ENCODE peak calls at places on chromosomes 6 and 20, in five cellular contexts. One of them, this sample, is unnamed.

GRCh38 chr6:101747711-101748110 is 354.2 kb downstream of the GRIK2 start:
- DNase-seq in natural killer cell: no peak
- DNase-seq in neural crest cell: no peak
- DNase-seq in A549: no peak
- DNase-seq in kidney: no peak
- DNase-seq in this sample: no peak

GRCh38 chr6:31834704-31835375 is 7.3 kb downstream of the HSPA1B start:
- DNase-seq in natural killer cell: peak; percentile 78
- DNase-seq in neural crest cell: peak; percentile 80
- DNase-seq in A549: peak; percentile 79
- DNase-seq in kidney: peak; percentile 91
- DNase-seq in this sample: peak; percentile 96

GRCh38 chr6:3748208-3748701 is 3.3 kb downstream of the PXDC1 start:
- DNase-seq in natural killer cell: no peak
- DNase-seq in neural crest cell: peak; percentile 69
- DNase-seq in A549: peak; percentile 75
- DNase-seq in kidney: peak; percentile 64
- DNase-seq in this sample: no peak

GRCh38 chr6:16684896-16685554 is 76.2 kb downstream of the ATXN1 start:
- DNase-seq in natural killer cell: no peak
- DNase-seq in neural crest cell: no peak
- DNase-seq in A549: peak; percentile 55
- DNase-seq in kidney: no peak
- DNase-seq in this sample: no peak

GRCh38 chr6:80316655-80317332 is 210.3 kb downstream of the BCKDHB start:
- DNase-seq in natural killer cell: no peak
- DNase-seq in neural crest cell: no peak
- DNase-seq in A549: no peak
- DNase-seq in kidney: no peak
- DNase-seq in this sample: no peak

GRCh38 chr20:61159940-61160688 is 91.9 kb upstream of the CDH4 start:
- DNase-seq in natural killer cell: no peak
- DNase-seq in neural crest cell: no peak
- DNase-seq in A549: no peak
- DNase-seq in kidney: no peak
- DNase-seq in this sample: no peak

GRCh38 chr6:31058128-31058894 is 48.0 kb downstream of the MUC22 start:
- DNase-seq in natural killer cell: no peak
- DNase-seq in neural crest cell: no peak
- DNase-seq in A549: peak; percentile 68
- DNase-seq in kidney: no peak
- DNase-seq in this sample: no peak

GRCh38 chr20:2816583-2817340 is 598 bp downstream of the TMEM239 start:
- DNase-seq in natural killer cell: no peak
- DNase-seq in neural crest cell: no peak
- DNase-seq in A549: no peak
- DNase-seq in kidney: peak; percentile 72
- DNase-seq in this sample: no peak

GRCh38 chr20:37220796-37221195 is 40.8 kb downstream of the GHRH start:
- DNase-seq in natural killer cell: no peak
- DNase-seq in neural crest cell: no peak
- DNase-seq in A549: no peak
- DNase-seq in kidney: no peak
- DNase-seq in this sample: no peak

GRCh38 chr6:13924146-13924948 is 405 bp upstream of the RNF182 start:
- DNase-seq in natural killer cell: no peak
- DNase-seq in neural crest cell: peak; percentile 58
- DNase-seq in A549: peak; percentile 17
- DNase-seq in kidney: peak; percentile 82
- DNase-seq in this sample: no peak

GRCh38 chr20:41608606-41609005 is 9.6 kb downstream of the CHD6 start:
- DNase-seq in natural killer cell: no peak
- DNase-seq in neural crest cell: no peak
- DNase-seq in A549: no peak
- DNase-seq in kidney: no peak
- DNase-seq in this sample: no peak

GRCh38 chr20:32481311-32482103 is 103.6 kb downstream of the NOL4L start:
- DNase-seq in natural killer cell: no peak
- DNase-seq in neural crest cell: no peak
- DNase-seq in A549: no peak
- DNase-seq in kidney: peak; percentile 63
- DNase-seq in this sample: no peak

GRCh38 chr6:144216668-144217218 is 66.4 kb downstream of the STX11 start:
- DNase-seq in natural killer cell: no peak
- DNase-seq in neural crest cell: no peak
- DNase-seq in A549: no peak
- DNase-seq in kidney: peak; percentile 91
- DNase-seq in this sample: no peak

GRCh38 chr6:113843500-113844068 is 13.6 kb upstream of the MARCKS start:
- DNase-seq in natural killer cell: no peak
- DNase-seq in neural crest cell: no peak
- DNase-seq in A549: no peak
- DNase-seq in kidney: no peak
- DNase-seq in this sample: no peak

GRCh38 chr6:33840064-33840926 is 36.5 kb upstream of the MLN start:
- DNase-seq in natural killer cell: no peak
- DNase-seq in neural crest cell: no peak
- DNase-seq in A549: peak; percentile 95
- DNase-seq in kidney: no peak
- DNase-seq in this sample: no peak

GRCh38 chr20:63035284-63036185 is 28.8 kb upstream of the BHLHE23 start:
- DNase-seq in natural killer cell: no peak
- DNase-seq in neural crest cell: no peak
- DNase-seq in A549: no peak
- DNase-seq in kidney: peak; percentile 61
- DNase-seq in this sample: no peak

GRCh38 chr6:35919827-35920751 is 809 bp downstream of the SRPK1 start:
- DNase-seq in natural killer cell: peak; percentile 22
- DNase-seq in neural crest cell: peak; percentile 23
- DNase-seq in A549: peak; percentile 45
- DNase-seq in kidney: peak; percentile 68
- DNase-seq in this sample: peak; percentile 89

GRCh38 chr6:81797594-81797993 is 45.1 kb upstream of the TENT5A start:
- DNase-seq in natural killer cell: no peak
- DNase-seq in neural crest cell: no peak
- DNase-seq in A549: no peak
- DNase-seq in kidney: no peak
- DNase-seq in this sample: no peak

GRCh38 chr6:148811472-148811871 is 64.6 kb downstream of the UST start:
- DNase-seq in natural killer cell: no peak
- DNase-seq in neural crest cell: no peak
- DNase-seq in A549: no peak
- DNase-seq in kidney: no peak
- DNase-seq in this sample: no peak

DNA sequence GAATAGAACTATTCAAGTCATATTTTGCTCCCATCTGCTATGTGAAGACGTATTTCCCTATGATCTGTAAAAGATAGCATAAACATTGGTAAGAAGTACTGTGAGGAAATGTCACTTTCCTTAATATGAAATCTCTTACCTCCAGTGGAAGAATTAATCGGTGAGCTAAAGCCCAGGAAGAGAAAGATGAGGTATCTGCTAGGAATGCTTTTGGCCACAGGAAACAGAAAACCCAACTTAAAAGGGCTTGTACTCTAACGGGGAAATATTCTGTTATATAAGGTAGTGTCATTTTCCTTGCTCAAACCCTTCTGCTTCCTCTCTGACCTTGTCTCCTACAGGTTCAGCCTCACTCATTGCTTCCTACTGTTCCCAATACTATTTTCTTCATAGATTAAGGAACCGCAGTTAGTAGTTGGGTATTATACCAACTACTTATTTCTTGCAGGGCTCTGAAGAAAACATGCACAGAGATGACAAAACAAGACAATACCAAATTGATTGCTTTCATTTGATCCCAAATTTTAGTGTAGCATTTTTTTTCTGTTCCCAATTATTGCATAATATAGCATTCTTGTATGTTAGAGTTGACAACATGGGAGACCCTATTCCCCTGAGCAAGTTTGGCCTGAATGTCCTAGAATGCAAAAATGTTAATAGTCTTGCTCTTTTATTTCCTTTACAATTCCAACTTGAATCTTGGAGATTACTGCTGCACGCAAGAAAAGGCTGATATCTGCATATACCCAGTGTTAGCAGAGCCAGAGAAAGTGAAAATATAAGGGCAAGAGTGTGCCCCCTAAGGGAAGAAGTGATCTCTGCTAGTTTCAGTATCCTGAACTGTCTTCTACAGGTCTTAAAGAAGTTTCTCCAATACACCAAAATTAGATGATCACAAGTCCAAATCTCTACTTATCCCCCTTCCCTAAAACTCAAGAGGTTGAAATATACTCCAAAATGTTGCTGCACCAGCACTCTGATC is 65.3 kb downstream of the AFG1L start:
- DNase-seq in natural killer cell: no peak
- DNase-seq in neural crest cell: no peak
- DNase-seq in A549: no peak
- DNase-seq in kidney: no peak
- DNase-seq in this sample: no peak
- TF ChIP-seq CTCF in natural killer cell: no peak
- TF ChIP-seq CTCF in neural crest cell: no peak
- TF ChIP-seq CTCF in A549: no peak
- TF ChIP-seq CTCF in kidney: no peak
- TF ChIP-seq CTCF in this sample: no peak

GRCh38 chr6:43953794-43954310 is 173.4 kb downstream of the MRPL14 start:
- DNase-seq in natural killer cell: no peak
- DNase-seq in neural crest cell: no peak
- DNase-seq in A549: no peak
- DNase-seq in kidney: peak; percentile 77
- DNase-seq in this sample: no peak
- TF ChIP-seq CTCF in natural killer cell: no peak
- TF ChIP-seq CTCF in neural crest cell: peak; percentile 38
- TF ChIP-seq CTCF in A549: no peak
- TF ChIP-seq CTCF in kidney: peak; percentile 25
- TF ChIP-seq CTCF in this sample: peak; percentile 32

GRCh38 chr20:46089338-46090094 is at the start of gene NCOA5:
- DNase-seq in natural killer cell: peak; percentile 91
- DNase-seq in neural crest cell: peak; percentile 91
- DNase-seq in A549: peak; percentile 98
- DNase-seq in kidney: peak; percentile 98
- DNase-seq in this sample: peak; percentile 98
- TF ChIP-seq CTCF in natural killer cell: no peak
- TF ChIP-seq CTCF in neural crest cell: no peak
- TF ChIP-seq CTCF in A549: peak; percentile 39
- TF ChIP-seq CTCF in kidney: no peak
- TF ChIP-seq CTCF in this sample: peak; percentile 24

GRCh38 chr6:25242567-25242966 is 36.6 kb upstream of the CARMIL1 start:
- DNase-seq in natural killer cell: no peak
- DNase-seq in neural crest cell: no peak
- DNase-seq in A549: no peak
- DNase-seq in kidney: no peak
- DNase-seq in this sample: no peak

GRCh38 chr6:25239498-25239897 is 39.7 kb upstream of the CARMIL1 start:
- DNase-seq in natural killer cell: no peak
- DNase-seq in neural crest cell: no peak
- DNase-seq in A549: no peak
- DNase-seq in kidney: no peak
- DNase-seq in this sample: no peak

GRCh38 chr6:25244865-25245264 is 34.3 kb upstream of the CARMIL1 start:
- DNase-seq in natural killer cell: no peak
- DNase-seq in neural crest cell: no peak
- DNase-seq in A549: no peak
- DNase-seq in kidney: no peak
- DNase-seq in this sample: no peak

GRCh38 chr6:25237579-25237978 is 41.6 kb upstream of the CARMIL1 start:
- DNase-seq in natural killer cell: no peak
- DNase-seq in neural crest cell: no peak
- DNase-seq in A549: no peak
- DNase-seq in kidney: no peak
- DNase-seq in this sample: no peak

DNA sequence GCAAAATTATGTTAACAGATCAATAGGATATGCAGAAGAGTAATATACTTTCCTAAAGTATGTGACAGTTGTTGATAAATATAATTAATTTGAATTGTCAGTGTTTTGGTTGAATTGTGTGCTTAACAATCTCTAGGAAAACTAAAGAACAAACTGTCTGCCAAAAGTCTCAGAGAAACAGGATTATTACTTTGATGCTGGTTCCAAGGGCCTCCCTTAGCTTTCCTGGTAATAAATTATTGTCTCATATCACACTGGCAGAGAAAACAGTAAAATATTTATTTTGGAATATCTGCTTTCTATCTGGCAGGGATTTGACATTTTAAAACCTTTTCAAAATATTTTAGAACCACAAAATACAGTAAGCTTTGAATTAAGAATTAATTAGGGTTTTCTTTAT is 40.1 kb upstream of the CARMIL1 start:
- DNase-seq in natural killer cell: no peak
- DNase-seq in neural crest cell: no peak
- DNase-seq in A549: no peak
- DNase-seq in kidney: no peak
- DNase-seq in this sample: no peak
- TF ChIP-seq CTCF in natural killer cell: no peak
- TF ChIP-seq CTCF in neural crest cell: no peak
- TF ChIP-seq CTCF in A549: no peak
- TF ChIP-seq CTCF in kidney: no peak
- TF ChIP-seq CTCF in this sample: no peak

GRCh38 chr6:93423542-93423941 is 4.2 kb upstream of the EPHA7 start:
- DNase-seq in natural killer cell: no peak
- DNase-seq in neural crest cell: peak; percentile 69
- DNase-seq in A549: peak; percentile 62
- DNase-seq in kidney: no peak
- DNase-seq in this sample: no peak
- TF ChIP-seq CTCF in natural killer cell: no peak
- TF ChIP-seq CTCF in neural crest cell: peak; percentile 76
- TF ChIP-seq CTCF in A549: peak; percentile 16
- TF ChIP-seq CTCF in kidney: peak; percentile 23
- TF ChIP-seq CTCF in this sample: peak; percentile 67

DNA sequence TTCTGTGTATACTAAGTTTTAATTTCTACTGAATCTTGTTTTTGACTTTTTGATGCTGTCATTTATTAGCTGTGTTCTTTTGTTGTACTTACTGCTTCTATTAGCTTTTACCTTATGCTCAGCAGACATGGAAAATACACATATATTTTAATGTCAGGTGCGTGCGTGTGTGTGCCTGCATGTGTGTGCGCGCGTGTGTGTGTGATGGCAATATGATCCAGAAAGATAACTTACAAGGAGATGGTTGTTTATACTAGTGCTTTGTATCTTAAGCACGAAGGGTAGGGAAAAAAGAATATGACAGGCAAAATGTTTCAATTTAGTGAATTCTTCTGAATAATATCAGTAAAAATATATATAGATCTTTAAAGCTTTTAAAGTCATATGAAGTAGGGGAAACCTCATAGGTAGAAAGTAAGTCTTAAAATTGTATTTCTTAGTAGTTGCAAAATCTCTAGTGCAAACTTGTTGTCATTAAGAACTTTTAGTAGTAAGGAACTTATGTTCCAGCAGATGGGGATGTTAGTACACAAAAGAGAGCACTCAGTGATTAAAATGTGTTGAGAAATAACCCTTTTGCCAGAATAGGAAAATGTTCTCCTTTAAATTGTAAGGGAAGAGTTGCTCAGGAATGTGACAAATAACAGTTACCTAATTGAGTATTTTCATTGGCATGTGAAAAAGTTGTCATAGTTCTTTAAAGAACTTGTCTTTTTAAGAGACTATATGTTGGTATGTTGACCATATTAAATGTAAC is 13.2 kb downstream of the QKI start:
- DNase-seq in natural killer cell: no peak
- DNase-seq in neural crest cell: no peak
- DNase-seq in A549: peak; percentile 66
- DNase-seq in kidney: no peak
- DNase-seq in this sample: no peak
- TF ChIP-seq CTCF in natural killer cell: peak; percentile 53
- TF ChIP-seq CTCF in neural crest cell: peak; percentile 70
- TF ChIP-seq CTCF in A549: peak; percentile 58
- TF ChIP-seq CTCF in kidney: no peak
- TF ChIP-seq CTCF in this sample: peak; percentile 39